ENCODE peak calls at places on chromosome 19, in nine cellular contexts. U is adrenal gland, Z is kidney, M is neuronal stem cell, N is heart right ventricle, Q is cardiac muscle cell, D is transverse colon, H is GM23338, F is tibial artery. A is an unnamed sample. For H3K4me1, the result is how much of the 10 kb centered on the place peaks cover.

GRCh38 chr19:33811736-33812387 is 15.2 kb downstream of the KCTD15 start:
- DNase-seq in Z (peak), D (no peak), N (no peak), F (no peak), U (no peak), M (no peak), Q (no peak), H (no peak), A (peak)

GRCh38 chr19:13727798-13728197 is 36.5 kb upstream of the MRI1 start:
- DNase-seq in D (no peak), M (no peak), Z (no peak), Q (peak), N (peak), F (no peak), H (no peak), U (no peak), A (no peak)

GRCh38 chr19:14554382-14554812 is 17.5 kb downstream of the NDUFB7 start:
- DNase-seq in M (no peak), F (no peak), H (peak), N (no peak), Q (no peak), Z (no peak), U (no peak), D (peak), A (peak)

GRCh38 chr19:53961523-53962345 is 1.0 kb upstream of the CACNG8 start:
- DNase-seq in F (no peak), Q (peak), U (no peak), H (peak), Z (no peak), N (no peak), D (no peak), M (no peak), A (no peak)

GRCh38 chr19:45247136-45247535 is 1.9 kb upstream of the EXOC3L2 start:
- DNase-seq in Z (no peak), N (no peak), H (no peak), M (no peak), D (no peak), F (no peak), U (no peak), Q (no peak), A (no peak)

GRCh38 chr19:13010038-13010991 is 15.0 kb downstream of the NFIX start:
- DNase-seq in U (no peak), M (no peak), F (peak), H (peak), N (no peak), D (no peak), Z (peak), Q (peak), A (peak)

GRCh38 chr19:45016388-45017314 is 15.4 kb downstream of the RELB start:
- DNase-seq in D (peak), U (peak), F (peak), M (peak), Z (no peak), H (peak), N (peak), Q (peak), A (peak)

GRCh38 chr19:37304884-37305255 is 66.0 kb upstream of the ZNF527 start:
- DNase-seq in Z (no peak), H (no peak), F (no peak), Q (no peak), M (no peak), U (no peak), D (no peak), N (no peak), A (no peak)

GRCh38 chr19:7788933-7789323 is 25.9 kb downstream of the CLEC4M start:
- DNase-seq in Z (peak), D (no peak), Q (no peak), M (no peak), H (no peak), U (no peak), N (no peak), F (no peak), A (no peak)

DNA sequence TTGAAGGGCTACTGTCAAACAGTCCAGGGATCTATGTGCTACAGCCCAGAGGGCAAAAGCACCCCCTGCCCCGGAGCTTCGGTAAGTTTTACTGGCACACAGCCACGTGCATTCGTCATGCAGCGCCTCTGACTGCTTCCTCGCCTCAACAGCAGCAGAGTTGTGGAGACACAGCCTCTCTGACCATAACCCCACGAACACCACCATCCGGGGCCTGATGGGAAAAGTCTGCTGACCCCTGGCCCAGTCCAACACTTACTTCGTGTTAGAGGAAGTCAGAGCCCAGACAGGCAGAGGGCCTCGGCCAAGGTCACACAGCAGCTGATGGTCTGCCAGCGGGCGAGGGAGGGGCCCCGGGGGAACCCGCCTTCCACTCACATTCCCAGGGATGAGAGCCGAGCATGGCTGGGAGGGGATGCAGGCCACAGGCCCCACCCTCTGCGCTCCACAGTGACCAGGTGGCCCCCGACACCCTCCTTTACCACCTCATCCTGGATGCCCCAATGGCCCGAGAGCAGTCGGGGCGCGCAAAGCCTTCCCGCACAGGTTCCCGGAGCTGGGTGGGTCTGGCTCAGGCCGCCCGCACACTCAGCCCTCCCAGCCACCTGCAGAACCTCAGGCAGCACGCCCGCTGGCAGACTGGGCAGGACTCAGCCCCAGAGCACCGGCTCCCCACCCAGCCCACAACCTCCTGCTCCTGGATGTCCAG is 5.0 kb downstream of the CBARP start:
- DNase-seq in U (peak), H (no peak), F (no peak), D (no peak), M (no peak), Q (peak), Z (no peak), N (no peak), A (peak)
- H3K4me3 ChIP-seq in U (no peak), H (no peak), F (no peak), D (no peak), M (no peak), Q (no peak), Z (no peak), N (no peak), A (no peak)

GRCh38 chr19:49665301-49666119 is at the start of the genes BCL2L12 and IRF3:
- DNase-seq in Q (peak), D (peak), Z (peak), H (peak), U (peak), N (peak), F (peak), M (peak), A (peak)

GRCh38 chr19:49667473-49667872 is 1.7 kb downstream of the BCL2L12 start:
- DNase-seq in M (no peak), U (no peak), Z (no peak), Q (no peak), D (no peak), F (no peak), H (no peak), N (no peak), A (no peak)

GRCh38 chr19:49663224-49663623 is 2.4 kb downstream of the IRF3 start:
- DNase-seq in D (no peak), Z (no peak), M (no peak), U (no peak), H (no peak), F (no peak), Q (no peak), N (no peak), A (peak)

GRCh38 chr19:49664171-49665070 is 1.2 kb downstream of the IRF3 start:
- DNase-seq in Z (peak), N (peak), F (peak), M (peak), H (peak), D (peak), U (peak), Q (peak), A (peak)

DNA sequence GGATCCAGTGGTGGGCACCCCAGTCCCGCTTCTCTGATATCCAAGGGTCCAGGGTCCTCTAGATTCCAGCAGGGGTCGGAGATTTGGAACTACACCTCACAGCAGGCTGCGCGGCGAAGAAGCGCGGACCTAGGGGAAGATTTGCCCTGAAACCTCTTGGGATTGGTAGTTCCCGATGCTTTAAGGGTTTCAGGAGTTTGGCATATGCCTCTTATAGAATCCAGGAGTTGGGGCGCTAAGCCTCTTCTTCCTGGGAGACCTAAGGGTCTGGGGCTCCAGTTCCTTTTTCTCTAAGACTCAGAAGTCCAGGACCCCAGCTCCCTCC is 349 bp downstream of the BCL2L12 start:
- DNase-seq in Z (no peak), Q (no peak), M (no peak), U (no peak), D (no peak), H (peak), N (no peak), F (no peak), A (no peak)
- H3K27ac ChIP-seq in Z (peak), Q (peak), M (no peak), U (peak), D (peak), H (no peak), N (peak), F (peak), A (no peak)

DNA sequence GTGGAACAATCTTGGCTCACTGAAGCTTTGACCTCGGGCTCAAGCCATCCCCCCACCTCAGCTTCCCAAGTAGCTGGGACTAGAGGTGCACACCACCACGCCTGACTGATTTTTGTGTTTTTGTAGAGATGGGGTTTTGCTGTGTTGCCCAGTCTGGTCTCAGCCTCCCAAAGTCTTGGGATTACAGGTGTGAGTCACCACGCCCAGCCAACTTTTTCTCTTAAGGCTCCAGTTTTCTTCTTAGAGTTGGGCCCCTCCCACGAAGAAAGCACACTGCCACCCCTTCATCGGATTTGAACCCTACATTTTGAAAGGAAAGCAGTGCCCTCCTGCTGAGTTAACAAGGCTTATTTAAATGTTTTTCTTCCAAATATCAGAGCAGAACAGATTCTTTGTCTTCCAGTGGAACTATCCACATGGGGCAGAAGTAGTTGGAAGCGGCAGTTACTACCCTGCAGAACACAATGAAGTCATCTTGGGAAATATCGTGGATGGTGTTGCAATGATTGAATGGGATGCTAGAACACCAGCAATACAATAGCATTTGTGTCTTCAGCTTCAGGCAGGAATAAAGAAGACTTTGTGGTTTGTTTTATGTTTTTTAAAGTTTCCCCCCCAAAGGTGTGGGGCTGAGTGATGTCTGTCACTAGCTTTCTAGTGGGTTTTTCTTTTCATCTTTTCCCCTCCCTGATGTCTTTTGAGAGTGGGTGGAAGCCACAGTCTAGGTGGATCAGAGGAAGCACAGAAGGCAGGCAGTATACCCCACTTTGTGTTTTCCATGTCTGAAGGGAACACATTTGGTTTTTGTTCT is 8.9 kb downstream of the ACTN4 start:
- DNase-seq in F (no peak), Z (no peak), Q (peak), H (no peak), U (no peak), D (no peak), M (no peak), N (no peak), A (no peak)
- H3K4me1 ChIP-seq in F (half or more), Z (half or more), Q (half or more), H (half or more), U (half or more), D (half or more), M (under half), N (half or more), A (under half)

GRCh38 chr19:4374451-4375163 is 25.7 kb downstream of the SH3GL1 start:
- DNase-seq in M (no peak), D (peak), N (peak), Q (peak), H (no peak), F (peak), Z (peak), U (peak), A (peak)
- H3K4me3 ChIP-seq in M (no peak), D (no peak), N (no peak), Q (no peak), H (peak), F (no peak), Z (no peak), U (no peak), A (no peak)

GRCh38 chr19:42445948-42446347 is 3.2 kb upstream of the CXCL17 start:
- DNase-seq in Z (no peak), Q (no peak), U (no peak), M (no peak), D (no peak), F (no peak), H (no peak), N (no peak), A (no peak)
- H3K27ac ChIP-seq in Z (no peak), Q (no peak), U (no peak), M (no peak), D (no peak), F (no peak), H (no peak), N (no peak), A (no peak)

GRCh38 chr19:21915411-21915810 is 79.4 kb upstream of the ZNF43 start:
- DNase-seq in U (no peak), Q (no peak), D (no peak), F (no peak), N (no peak), Z (no peak), H (no peak), M (no peak), A (no peak)
- H3K4me1 ChIP-seq in U (under half), Q (under half), D (under half), F (under half), N (under half), Z (under half), H (under half), M (under half), A (under half)

GRCh38 chr19:29760752-29761502 is 45.9 kb upstream of the C19orf12 start:
- DNase-seq in D (peak), Z (no peak), Q (no peak), M (no peak), H (no peak), F (no peak), N (no peak), U (no peak), A (no peak)
- H3K4me3 ChIP-seq in D (peak), Z (no peak), Q (no peak), M (no peak), H (no peak), F (no peak), N (no peak), U (no peak), A (no peak)

DNA sequence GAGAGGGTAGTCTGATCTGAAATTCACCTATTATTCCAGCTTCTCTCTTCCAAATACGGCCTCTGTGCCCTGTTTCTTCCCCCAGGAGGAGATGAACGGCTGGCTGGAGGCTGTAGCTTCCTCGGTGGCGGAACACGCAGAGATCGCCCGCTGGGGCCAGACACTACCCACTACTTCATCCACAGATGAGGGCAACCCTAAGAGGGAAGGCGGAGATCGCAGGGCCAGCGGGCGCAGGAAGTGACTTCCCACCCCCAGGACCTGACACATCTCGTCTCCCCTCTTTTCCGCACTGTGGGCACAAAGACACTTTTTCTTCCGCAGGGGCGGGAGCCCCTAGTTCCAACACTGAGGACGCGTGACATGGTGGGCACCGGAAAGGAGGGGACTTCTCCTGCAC is 1.3 kb upstream of the SHKBP1 start:
- DNase-seq in N (no peak), H (peak), Z (no peak), D (no peak), F (no peak), M (no peak), U (no peak), Q (no peak), A (no peak)
- H3K27ac ChIP-seq in N (no peak), H (no peak), Z (no peak), D (no peak), F (no peak), M (no peak), U (no peak), Q (no peak), A (no peak)

DNA sequence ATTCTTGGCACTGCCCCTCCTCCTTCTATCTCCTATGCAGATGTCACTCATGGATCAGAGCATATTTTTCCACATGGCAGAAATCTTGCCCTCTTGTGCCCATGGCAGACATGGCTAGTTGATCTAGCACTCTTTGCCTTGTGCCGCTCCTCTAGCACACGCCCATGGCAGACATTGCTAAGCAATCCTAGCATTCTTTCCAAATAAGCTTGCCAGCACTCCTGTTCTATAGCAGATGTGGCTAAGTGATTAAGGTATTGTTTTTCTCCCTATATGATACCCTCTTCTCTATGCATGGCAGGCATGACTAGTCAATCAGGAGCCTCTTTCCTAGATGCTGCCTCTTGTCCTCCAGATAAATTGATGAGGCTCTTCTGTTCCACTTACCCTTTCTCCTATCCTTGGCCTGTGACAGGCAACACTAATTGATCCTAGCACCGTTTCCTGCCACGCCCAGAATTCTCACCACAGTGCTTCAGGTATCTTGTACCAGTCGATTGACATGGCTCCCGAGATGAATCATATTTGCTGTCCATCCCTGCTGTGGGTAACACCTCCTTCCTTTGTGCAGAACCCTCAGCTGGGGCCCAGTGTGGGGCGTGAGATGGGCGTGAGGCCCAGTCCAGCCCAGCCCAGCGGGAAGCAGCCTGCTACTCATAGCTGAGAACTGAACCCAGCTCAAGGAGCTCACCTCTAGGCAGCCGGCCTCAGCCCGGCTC is 26.9 kb downstream of the TMED1 start:
- DNase-seq in Z (no peak), D (no peak), F (no peak), H (no peak), M (no peak), N (no peak), U (no peak), Q (peak), A (peak)
- H3K4me1 ChIP-seq in Z (under half), D (under half), F (under half), H (under half), M (under half), N (under half), U (under half), Q (under half), A (under half)

GRCh38 chr19:47225746-47226425 is 5.1 kb downstream of the BBC3 start:
- DNase-seq in F (peak), Z (peak), N (peak), M (peak), D (peak), U (peak), Q (peak), H (peak), A (peak)
- H3K4me3 ChIP-seq in F (peak), Z (peak), N (peak), M (peak), D (peak), U (peak), Q (peak), H (peak), A (peak)

A was measured in right cardiac atrium.